ENCODE peak calls at places on chromosomes 11 and 22, in five cellular contexts. One of them, this sample, is unnamed.

GRCh38 chr11:75777461-75778110 is 9.0 kb downstream of the DGAT2 start:
- DNase-seq in prostate gland: no peak
- DNase-seq in HCT116: no peak
- DNase-seq in transverse colon: no peak
- DNase-seq in breast epithelium: no peak
- DNase-seq in this sample: no peak

GRCh38 chr11:2384723-2385041 is 7.6 kb downstream of the CD81 start:
- DNase-seq in prostate gland: no peak
- DNase-seq in transverse colon: no peak
- DNase-seq in breast epithelium: no peak
- DNase-seq in HCT116: no peak
- DNase-seq in this sample: no peak

GRCh38 chr11:75583710-75584658 is 21.9 kb downstream of the SERPINH1 start:
- DNase-seq in breast epithelium: no peak
- DNase-seq in prostate gland: peak
- DNase-seq in HCT116: no peak
- DNase-seq in transverse colon: peak
- DNase-seq in this sample: peak

GRCh38 chr11:64323373-64323772 is 5.5 kb downstream of the PRDX5 start:
- DNase-seq in HCT116: no peak
- DNase-seq in prostate gland: no peak
- DNase-seq in transverse colon: no peak
- DNase-seq in breast epithelium: no peak
- DNase-seq in this sample: no peak

GRCh38 chr22:46863794-46864193 is 101.3 kb downstream of the TBC1D22A start:
- DNase-seq in breast epithelium: no peak
- DNase-seq in prostate gland: no peak
- DNase-seq in transverse colon: no peak
- DNase-seq in HCT116: no peak
- DNase-seq in this sample: no peak

GRCh38 chr11:128784059-128784804 is 82.9 kb downstream of the KCNJ1 start:
- DNase-seq in HCT116: no peak
- DNase-seq in breast epithelium: no peak
- DNase-seq in prostate gland: no peak
- DNase-seq in transverse colon: no peak
- DNase-seq in this sample: no peak

GRCh38 chr22:25564320-25564978 is at the start of gene GRK3:
- DNase-seq in HCT116: peak
- DNase-seq in transverse colon: peak
- DNase-seq in prostate gland: peak
- DNase-seq in breast epithelium: peak
- DNase-seq in this sample: peak

GRCh38 chr11:127392575-127392974 is 392.0 kb upstream of the KIRREL3 start:
- DNase-seq in transverse colon: no peak
- DNase-seq in HCT116: no peak
- DNase-seq in prostate gland: no peak
- DNase-seq in breast epithelium: no peak
- DNase-seq in this sample: no peak

GRCh38 chr11:132466983-132467382 is 1065.3 kb downstream of the OPCML start:
- DNase-seq in breast epithelium: no peak
- DNase-seq in transverse colon: no peak
- DNase-seq in prostate gland: no peak
- DNase-seq in HCT116: no peak
- DNase-seq in this sample: no peak

GRCh38 chr22:30047364-30047738 is 32.9 kb upstream of the HORMAD2 start:
- DNase-seq in transverse colon: no peak
- DNase-seq in prostate gland: peak
- DNase-seq in breast epithelium: no peak
- DNase-seq in HCT116: no peak
- DNase-seq in this sample: no peak

GRCh38 chr11:36376315-36376887 is 80.3 kb downstream of the PRR5L start:
- DNase-seq in transverse colon: peak
- DNase-seq in prostate gland: no peak
- DNase-seq in HCT116: no peak
- DNase-seq in breast epithelium: no peak
- DNase-seq in this sample: no peak

GRCh38 chr11:123413636-123414035 is 16.4 kb upstream of the GRAMD1B start:
- DNase-seq in HCT116: no peak
- DNase-seq in transverse colon: no peak
- DNase-seq in prostate gland: no peak
- DNase-seq in breast epithelium: no peak
- DNase-seq in this sample: no peak

GRCh38 chr22:42077486-42078125 is 1.9 kb upstream of the SMDT1 start:
- DNase-seq in transverse colon: no peak
- DNase-seq in prostate gland: no peak
- DNase-seq in HCT116: no peak
- DNase-seq in breast epithelium: no peak
- DNase-seq in this sample: no peak

DNA sequence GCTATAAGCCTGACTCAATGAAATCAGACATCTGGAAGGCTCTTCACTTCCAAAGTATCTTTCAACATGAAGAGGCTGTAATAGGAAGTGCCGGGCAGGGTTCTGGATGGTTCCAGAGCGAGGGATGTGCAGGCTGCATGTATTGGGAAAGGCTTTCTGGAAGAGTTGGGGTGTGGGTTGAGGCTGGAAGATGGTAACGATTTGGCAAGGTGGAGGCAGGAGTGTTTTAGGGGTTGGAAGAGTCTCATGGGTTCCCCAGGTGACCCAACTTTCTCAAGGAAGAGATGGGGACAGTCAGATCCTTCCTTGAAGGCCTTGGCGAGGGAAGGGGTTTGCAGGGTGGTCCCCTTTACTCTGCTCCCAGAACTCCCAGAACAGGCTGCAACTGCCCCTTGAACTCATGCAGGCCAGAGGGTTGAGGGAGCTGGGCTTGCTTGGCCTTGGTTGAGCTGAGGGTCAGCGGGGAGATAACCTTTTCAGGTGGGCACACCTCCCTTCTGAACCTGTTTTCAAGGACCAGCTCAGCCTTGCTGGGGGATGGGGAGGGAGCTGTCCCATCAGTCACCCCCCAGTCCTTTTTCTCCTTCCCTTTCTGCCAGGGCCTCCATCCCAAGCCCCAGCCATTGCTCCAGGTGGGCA is 9.4 kb upstream of the POU2F3 start:
- DNase-seq in prostate gland: no peak
- DNase-seq in transverse colon: no peak
- DNase-seq in breast epithelium: no peak
- DNase-seq in HCT116: no peak
- DNase-seq in this sample: no peak
- TF ChIP-seq POLR2AphosphoS5 in prostate gland: no peak
- TF ChIP-seq POLR2AphosphoS5 in transverse colon: no peak
- TF ChIP-seq POLR2AphosphoS5 in breast epithelium: no peak
- TF ChIP-seq POLR2AphosphoS5 in HCT116: no peak
- TF ChIP-seq POLR2AphosphoS5 in this sample: no peak

GRCh38 chr11:8691601-8692000 is 9.0 kb downstream of the RPL27A start:
- DNase-seq in breast epithelium: no peak
- DNase-seq in HCT116: no peak
- DNase-seq in transverse colon: no peak
- DNase-seq in prostate gland: no peak
- DNase-seq in this sample: no peak

GRCh38 chr11:8693555-8693954 is 11.0 kb downstream of the RPL27A start:
- DNase-seq in transverse colon: no peak
- DNase-seq in HCT116: no peak
- DNase-seq in prostate gland: no peak
- DNase-seq in breast epithelium: no peak
- DNase-seq in this sample: peak

GRCh38 chr11:8692417-8692816 is 9.8 kb downstream of the RPL27A start:
- DNase-seq in HCT116: no peak
- DNase-seq in transverse colon: no peak
- DNase-seq in prostate gland: no peak
- DNase-seq in breast epithelium: no peak
- DNase-seq in this sample: no peak

GRCh38 chr11:8694137-8694536 is 11.5 kb downstream of the RPL27A start:
- DNase-seq in breast epithelium: no peak
- DNase-seq in transverse colon: no peak
- DNase-seq in HCT116: no peak
- DNase-seq in prostate gland: no peak
- DNase-seq in this sample: no peak

DNA sequence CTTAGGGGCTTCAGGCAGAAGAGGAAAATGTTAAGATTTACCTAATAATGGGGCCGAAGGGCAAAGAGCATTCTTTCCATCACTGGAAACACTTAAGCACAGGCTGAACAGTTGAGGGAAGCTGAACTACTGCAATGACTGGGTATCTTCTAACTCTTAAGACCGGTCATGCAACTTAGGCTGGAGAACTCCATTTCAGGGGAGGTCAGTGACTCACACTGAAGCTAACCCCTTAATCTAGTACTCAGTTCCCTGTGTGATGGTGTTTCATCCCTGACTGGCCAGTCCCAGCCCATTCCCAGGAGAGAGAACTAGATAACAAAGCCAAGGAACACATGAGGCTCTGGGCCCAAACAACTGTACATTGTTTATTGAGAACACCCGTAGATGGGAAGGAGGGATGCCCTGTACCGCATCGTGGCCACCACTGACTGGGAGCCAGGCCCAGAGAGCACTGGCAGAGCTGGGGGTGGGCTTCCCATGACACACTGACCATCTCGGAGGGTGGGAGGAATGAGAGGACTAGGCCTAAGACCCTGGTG is 10.5 kb downstream of the RPL27A start:
- DNase-seq in prostate gland: no peak
- DNase-seq in HCT116: no peak
- DNase-seq in transverse colon: no peak
- DNase-seq in breast epithelium: no peak
- DNase-seq in this sample: no peak
- TF ChIP-seq POLR2A in prostate gland: no peak
- TF ChIP-seq POLR2A in HCT116: no peak
- TF ChIP-seq POLR2A in transverse colon: no peak
- TF ChIP-seq POLR2A in breast epithelium: no peak
- TF ChIP-seq POLR2A in this sample: no peak

DNA sequence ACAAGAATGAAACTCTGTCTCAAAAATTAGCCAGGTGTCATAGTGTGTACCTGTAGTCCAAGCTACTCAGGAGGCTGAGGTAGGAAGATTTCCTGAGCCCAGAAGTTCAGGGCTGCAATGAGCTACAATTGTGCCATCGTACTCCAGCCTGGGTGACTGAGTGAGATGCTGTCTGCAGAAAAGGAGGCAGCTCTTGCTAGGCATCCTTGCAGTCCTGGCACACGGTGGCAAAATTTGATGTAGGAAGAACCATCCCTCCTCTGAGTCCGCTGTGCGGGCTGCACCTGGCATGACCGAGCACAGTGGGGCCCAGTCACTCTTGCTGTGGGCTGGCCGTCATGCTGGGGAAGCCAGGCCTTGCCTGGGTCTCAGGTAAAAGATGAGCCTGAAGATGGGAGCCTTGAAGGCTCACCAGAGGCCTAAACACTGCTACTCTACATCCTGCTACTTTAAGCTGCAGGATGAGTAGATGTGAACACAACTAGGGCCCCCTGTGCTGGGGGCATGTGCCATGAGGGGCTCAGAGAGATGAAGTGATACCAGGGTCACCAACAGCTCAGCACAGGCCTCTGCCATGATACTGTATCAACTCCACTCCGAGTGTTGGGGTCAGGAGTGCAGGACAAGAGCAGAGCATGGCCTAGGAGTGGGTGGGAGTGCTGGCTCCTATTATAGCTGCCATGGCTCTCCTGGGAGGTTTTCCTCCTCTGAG is 18.6 kb downstream of the CDC45 start:
- DNase-seq in transverse colon: no peak
- DNase-seq in prostate gland: no peak
- DNase-seq in breast epithelium: no peak
- DNase-seq in HCT116: no peak
- DNase-seq in this sample: no peak
- TF ChIP-seq POLR2AphosphoS5 in transverse colon: no peak
- TF ChIP-seq POLR2AphosphoS5 in prostate gland: no peak
- TF ChIP-seq POLR2AphosphoS5 in breast epithelium: no peak
- TF ChIP-seq POLR2AphosphoS5 in HCT116: no peak
- TF ChIP-seq POLR2AphosphoS5 in this sample: no peak

DNA sequence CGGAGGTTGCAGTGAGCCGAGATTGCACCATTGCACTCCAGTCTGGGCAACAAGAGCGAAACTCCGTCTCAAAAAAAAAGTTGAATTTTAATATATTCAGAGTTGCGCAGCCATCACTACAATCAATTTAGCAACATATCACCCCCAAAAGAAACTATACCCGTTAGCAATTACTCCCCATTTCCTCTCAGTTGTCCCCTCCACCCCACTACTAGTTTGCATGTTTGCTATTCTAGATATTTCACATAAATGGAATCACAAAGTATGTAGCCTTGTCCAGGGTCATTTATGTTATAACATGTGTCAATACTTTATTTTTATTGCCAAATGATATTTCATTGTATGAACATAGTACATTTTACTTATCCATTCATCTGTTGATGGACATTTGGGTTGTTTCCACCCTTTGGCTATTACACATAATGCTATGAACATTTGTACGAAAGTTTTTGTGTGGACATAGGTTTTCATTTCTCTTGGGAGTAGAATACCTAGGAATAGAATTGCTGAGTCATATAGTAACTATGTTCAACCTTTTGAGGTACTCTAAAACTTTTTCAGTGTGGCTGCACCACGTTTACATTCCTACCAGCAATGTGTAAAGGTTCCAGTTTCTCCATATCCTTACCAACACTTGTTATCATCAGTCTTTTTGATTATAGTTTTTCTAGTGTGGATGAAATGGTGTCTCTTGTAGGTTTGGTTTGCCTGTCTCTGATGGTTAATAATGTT is 2.2 kb downstream of the ZNF143 start:
- DNase-seq in breast epithelium: no peak
- DNase-seq in HCT116: no peak
- DNase-seq in transverse colon: no peak
- DNase-seq in prostate gland: no peak
- DNase-seq in this sample: no peak
- TF ChIP-seq POLR2A in breast epithelium: no peak
- TF ChIP-seq POLR2A in HCT116: no peak
- TF ChIP-seq POLR2A in transverse colon: no peak
- TF ChIP-seq POLR2A in prostate gland: no peak
- TF ChIP-seq POLR2A in this sample: no peak

DNA sequence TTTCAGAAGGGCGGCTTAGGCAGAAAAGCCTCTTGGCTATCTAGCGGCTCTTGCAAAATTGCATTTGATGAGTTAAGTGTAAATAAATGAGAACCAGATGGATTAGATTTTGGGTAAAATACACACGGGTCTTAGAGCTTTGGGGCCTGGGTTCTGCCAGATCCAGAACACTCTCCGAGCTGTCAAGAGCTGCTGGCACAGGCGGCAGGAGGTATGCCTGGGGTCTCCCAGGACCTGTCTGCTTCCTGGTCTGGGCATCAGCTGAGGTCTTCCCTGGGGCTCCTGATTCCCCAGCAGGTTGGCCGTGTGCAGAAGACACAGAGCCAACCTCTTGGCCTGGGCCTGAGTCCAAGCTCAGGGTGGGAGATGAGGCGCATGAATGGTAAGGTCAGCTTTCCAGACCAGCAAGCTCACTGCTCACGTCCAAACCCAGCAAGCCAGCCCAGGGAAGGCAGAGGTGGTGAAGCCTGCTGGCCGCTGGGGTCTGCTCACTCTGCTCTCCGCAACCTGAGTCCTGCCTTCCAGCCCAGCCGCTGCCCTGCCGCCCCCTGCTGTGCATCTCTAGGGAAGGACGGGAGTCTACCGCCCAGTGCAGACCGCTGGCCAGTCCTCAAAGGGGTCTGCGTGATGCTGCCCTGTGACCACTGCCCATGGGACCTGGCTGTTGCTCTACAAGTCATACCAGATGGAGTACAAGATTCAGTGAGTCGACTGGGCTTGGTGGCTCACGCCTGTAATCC is 44.9 kb downstream of the SCUBE1 start:
- DNase-seq in transverse colon: no peak
- DNase-seq in HCT116: no peak
- DNase-seq in prostate gland: no peak
- DNase-seq in breast epithelium: no peak
- DNase-seq in this sample: peak
- TF ChIP-seq POLR2AphosphoS5 in transverse colon: no peak
- TF ChIP-seq POLR2AphosphoS5 in HCT116: no peak
- TF ChIP-seq POLR2AphosphoS5 in prostate gland: no peak
- TF ChIP-seq POLR2AphosphoS5 in breast epithelium: no peak
- TF ChIP-seq POLR2AphosphoS5 in this sample: no peak